ENCODE peak calls at places on chromosomes 4 and X, in eight cellular contexts. L, X, V, A, R, U, Q and W are unnamed samples.
A peak's percentile ranks its signal among the peaks of the same experiment; 100 is the strongest.

GRCh38 chr4:151356510-151356909 is 31.1 kb upstream of the SH3D19 start:
- DNase-seq in L (no peak), X (no peak), V (no peak), A (no peak), R (no peak), U (no peak), Q (no peak), W (no peak)

GRCh38 chr4:152920768-152921167 is 15.4 kb upstream of the FHDC1 start:
- DNase-seq in L (no peak), X (peak; percentile 60), V (no peak), A (no peak), R (no peak), U (no peak), Q (no peak), W (no peak)

GRCh38 chr4:1413221-1413663 is 7.0 kb upstream of the NKX1-1 start:
- DNase-seq in L (no peak), X (no peak), V (no peak), A (peak; percentile 2), R (no peak), U (no peak), Q (no peak), W (no peak)

GRCh38 chrX:1493877-1494510 is 41.3 kb upstream of the ASMTL start:
- DNase-seq in L (no peak), X (no peak), V (peak; percentile 50), A (no peak), R (no peak), U (no peak), Q (no peak), W (no peak)

GRCh38 chrX:71615954-71616353 is 2.4 kb downstream of the CXCR3 start:
- DNase-seq in L (no peak), X (no peak), V (no peak), A (no peak), R (no peak), U (no peak), Q (no peak), W (no peak)

GRCh38 chrX:28709421-28709820 is 122.2 kb downstream of the IL1RAPL1 start:
- DNase-seq in L (no peak), X (no peak), V (no peak), A (no peak), R (no peak), U (no peak), Q (no peak), W (no peak)

GRCh38 chrX:71910526-71911022 is at the start of gene NHSL2:
- DNase-seq in L (no peak), X (peak; percentile 25), V (no peak), A (peak; percentile 32), R (no peak), U (peak; percentile 32), Q (no peak), W (no peak)

GRCh38 chr4:10078481-10079233 is 37.9 kb downstream of the WDR1 start:
- DNase-seq in L (no peak), X (no peak), V (no peak), A (no peak), R (no peak), U (peak; percentile 18), Q (no peak), W (no peak)